ENCODE peak calls at places on chromosomes 13 and 19, in six cellular contexts. R is A549, F is HepG2, G is K562, X is upper lobe of left lung, V is GM12878. I is an unnamed sample.

GRCh38 chr13:113546571-113547247 is 37.8 kb upstream of the TFDP1 start:
- ATAC-seq in R (no peak), F (peak), G (no peak), X (peak), V (no peak), I (peak)

GRCh38 chr19:47860602-47861297 is 1.7 kb downstream of the TPRX2 start:
- ATAC-seq in R (no peak), F (no peak), G (no peak), X (no peak), V (no peak), I (no peak)

GRCh38 chr19:15374796-15375440 is 4.7 kb downstream of the AKAP8 start:
- ATAC-seq in R (no peak), F (no peak), G (no peak), X (no peak), V (no peak), I (no peak)

GRCh38 chr13:112984954-112985802 is 16.2 kb downstream of the MCF2L start:
- ATAC-seq in R (no peak), F (peak), G (no peak), X (no peak), V (peak), I (no peak)

GRCh38 chr19:5150902-5151741 is 182.2 kb downstream of the KDM4B start:
- ATAC-seq in R (no peak), F (no peak), G (no peak), X (no peak), V (no peak), I (no peak)

GRCh38 chr13:28001049-28001448 is 12.6 kb upstream of the URAD start:
- ATAC-seq in R (no peak), F (no peak), G (no peak), X (peak), V (no peak), I (no peak)

GRCh38 chr19:5054551-5055456 is 85.9 kb downstream of the KDM4B start:
- ATAC-seq in R (no peak), F (no peak), G (no peak), X (no peak), V (no peak), I (no peak)

GRCh38 chr19:46192990-46193650 is 36.4 kb upstream of the IGFL1 start:
- ATAC-seq in R (peak), F (peak), G (peak), X (no peak), V (no peak), I (peak)

GRCh38 chr19:46913198-46913851 is 52.5 kb downstream of the ARHGAP35 start:
- ATAC-seq in R (peak), F (no peak), G (peak), X (peak), V (peak), I (no peak)

GRCh38 chr13:50387124-50387581 is 371.9 kb downstream of the KCNRG start:
- ATAC-seq in R (peak), F (peak), G (peak), X (peak), V (peak), I (peak)

GRCh38 chr13:100881291-100881864 is 206.8 kb upstream of the TMTC4 start:
- ATAC-seq in R (no peak), F (no peak), G (peak), X (no peak), V (no peak), I (no peak)

GRCh38 chr13:110468986-110469495 is 92.5 kb downstream of the RAB20 start:
- ATAC-seq in R (no peak), F (no peak), G (no peak), X (no peak), V (no peak), I (no peak)

GRCh38 chr13:75411924-75412537 is 69.9 kb downstream of the TBC1D4 start:
- ATAC-seq in R (no peak), F (peak), G (no peak), X (no peak), V (no peak), I (no peak)

GRCh38 chr19:4624733-4625362 is 14.5 kb upstream of the TNFAIP8L1 start:
- ATAC-seq in R (peak), F (peak), G (peak), X (no peak), V (peak), I (no peak)

GRCh38 chr19:15287496-15287895 is 44.8 kb downstream of the BRD4 start:
- ATAC-seq in R (no peak), F (no peak), G (no peak), X (no peak), V (peak), I (no peak)

GRCh38 chr13:98650376-98651107 is 73.6 kb upstream of the STK24 start:
- ATAC-seq in R (peak), F (peak), G (no peak), X (peak), V (no peak), I (no peak)

GRCh38 chr13:49062297-49062896 is 86.7 kb downstream of the FNDC3A start:
- ATAC-seq in R (no peak), F (no peak), G (peak), X (no peak), V (no peak), I (no peak)

GRCh38 chr13:109651854-109652253 is 134.5 kb downstream of the IRS2 start:
- ATAC-seq in R (no peak), F (no peak), G (no peak), X (no peak), V (no peak), I (no peak)

GRCh38 chr13:65597839-65598818 is 1632.0 kb downstream of the PCDH9 start:
- ATAC-seq in R (peak), F (no peak), G (no peak), X (peak), V (no peak), I (peak)

GRCh38 chr19:38482496-38482895 is 49.0 kb downstream of the RYR1 start:
- ATAC-seq in R (no peak), F (no peak), G (no peak), X (no peak), V (no peak), I (no peak)

GRCh38 chr13:30870049-30870884 is 35.8 kb upstream of the MEDAG start:
- ATAC-seq in R (peak), F (peak), G (peak), X (peak), V (peak), I (peak)
- TF ChIP-seq EP300 in R (no peak), F (no peak), G (no peak), X (no peak), V (no peak), I (no peak)

GRCh38 chr19:7394728-7395359 is 46.1 kb downstream of the ARHGEF18 start:
- ATAC-seq in R (peak), F (peak), G (peak), X (peak), V (peak), I (peak)
- TF ChIP-seq EP300 in R (no peak), F (no peak), G (no peak), X (no peak), V (no peak), I (no peak)

GRCh38 chr19:8361921-8362793 is 1.8 kb upstream of the ANGPTL4 start:
- ATAC-seq in R (peak), F (peak), G (no peak), X (peak), V (no peak), I (peak)
- TF ChIP-seq EP300 in R (no peak), F (no peak), G (no peak), X (peak), V (no peak), I (no peak)

GRCh38 chr19:1942078-1942933 is 1.3 kb downstream of the CSNK1G2 start:
- ATAC-seq in R (peak), F (peak), G (peak), X (peak), V (peak), I (peak)
- TF ChIP-seq EP300 in R (no peak), F (no peak), G (no peak), X (no peak), V (no peak), I (no peak)

GRCh38 chr13:85417807-85418206 is 381.4 kb downstream of the SLITRK6 start:
- ATAC-seq in R (no peak), F (no peak), G (no peak), X (no peak), V (peak), I (no peak)
- TF ChIP-seq EP300 in R (no peak), F (no peak), G (no peak), X (no peak), V (no peak), I (no peak)

GRCh38 chr13:44819762-44820161 is 169.5 kb downstream of the NUFIP1 start:
- ATAC-seq in R (no peak), F (no peak), G (no peak), X (no peak), V (no peak), I (no peak)
- TF ChIP-seq EP300 in R (no peak), F (no peak), G (no peak), X (no peak), V (no peak), I (no peak)

DNA sequence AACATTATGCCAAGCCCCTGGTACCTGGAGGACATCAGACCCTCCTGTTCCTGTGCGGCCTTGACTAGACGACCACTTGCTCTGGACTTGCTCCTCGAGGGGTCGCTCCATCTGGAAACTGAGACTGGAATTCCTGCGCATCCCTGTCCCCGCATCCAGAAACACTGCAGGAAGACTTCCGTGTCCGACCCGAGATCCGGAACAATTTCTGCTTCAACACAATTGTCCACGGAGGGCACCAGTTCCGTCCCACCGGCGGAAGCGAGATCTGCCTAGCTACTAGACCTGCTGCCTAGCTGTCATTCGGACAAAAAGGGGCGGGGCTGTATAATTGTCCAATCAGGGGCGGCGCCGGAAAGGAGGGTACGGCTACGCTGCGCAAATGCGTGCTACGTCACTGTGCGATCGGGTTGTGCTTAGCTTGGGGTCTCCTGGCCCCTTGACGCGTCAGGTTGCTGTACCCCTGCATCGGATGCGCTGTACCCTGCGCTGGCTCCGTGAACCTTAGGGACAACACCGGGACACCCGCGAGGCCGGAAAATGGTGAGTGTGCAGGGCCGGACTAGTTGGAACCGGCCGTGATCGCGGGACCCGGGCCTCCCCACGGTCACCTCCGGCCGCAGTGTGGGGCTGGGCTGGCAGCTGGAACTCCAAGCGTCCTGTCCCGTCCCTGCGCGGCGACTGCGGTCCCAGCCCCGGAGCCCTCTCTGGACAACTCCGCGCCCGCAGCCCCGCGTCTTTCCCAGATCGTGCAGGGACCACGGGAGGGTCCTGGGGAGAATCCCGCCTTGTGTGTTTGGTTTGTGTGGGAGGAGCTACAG is at the start of the genes ZNF490 and ZNF791:
- ATAC-seq in R (peak), F (peak), G (peak), X (peak), V (peak), I (peak)
- TF ChIP-seq EP300 in R (no peak), F (no peak), G (peak), X (no peak), V (peak), I (no peak)

DNA sequence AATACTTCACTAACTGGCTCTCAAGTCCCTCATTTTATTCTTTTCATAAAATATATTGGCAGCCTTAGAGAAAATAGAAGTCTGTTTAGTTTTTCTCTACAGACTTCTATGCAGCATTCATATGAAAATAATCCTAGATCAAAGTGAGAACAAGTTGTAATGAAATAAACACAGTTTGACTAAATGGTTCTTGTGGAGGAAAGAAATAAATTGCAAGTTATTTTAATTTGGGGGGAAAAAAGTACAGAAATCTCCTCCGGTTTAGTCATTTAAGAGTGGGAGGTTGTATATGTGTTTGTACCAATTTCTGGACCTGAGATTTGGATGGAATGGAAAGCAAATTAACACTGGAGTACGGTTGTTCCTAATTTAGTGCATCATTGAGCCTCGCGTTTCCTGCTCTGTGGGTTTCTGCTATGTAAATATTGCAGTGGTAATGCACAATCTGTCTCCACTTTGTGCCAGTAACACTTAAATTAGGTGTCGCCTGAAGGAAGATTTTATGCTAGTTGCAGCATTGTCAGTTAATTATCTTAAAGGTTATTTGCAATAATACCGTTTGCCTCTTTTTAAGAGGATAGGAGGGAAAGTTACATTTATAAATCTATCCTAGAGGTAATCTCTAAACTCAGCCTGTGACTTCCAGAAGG is 100.2 kb downstream of the ZIC5 start:
- ATAC-seq in R (no peak), F (no peak), G (no peak), X (no peak), V (no peak), I (no peak)
- TF ChIP-seq EP300 in R (no peak), F (no peak), G (no peak), X (no peak), V (no peak), I (no peak)

DNA sequence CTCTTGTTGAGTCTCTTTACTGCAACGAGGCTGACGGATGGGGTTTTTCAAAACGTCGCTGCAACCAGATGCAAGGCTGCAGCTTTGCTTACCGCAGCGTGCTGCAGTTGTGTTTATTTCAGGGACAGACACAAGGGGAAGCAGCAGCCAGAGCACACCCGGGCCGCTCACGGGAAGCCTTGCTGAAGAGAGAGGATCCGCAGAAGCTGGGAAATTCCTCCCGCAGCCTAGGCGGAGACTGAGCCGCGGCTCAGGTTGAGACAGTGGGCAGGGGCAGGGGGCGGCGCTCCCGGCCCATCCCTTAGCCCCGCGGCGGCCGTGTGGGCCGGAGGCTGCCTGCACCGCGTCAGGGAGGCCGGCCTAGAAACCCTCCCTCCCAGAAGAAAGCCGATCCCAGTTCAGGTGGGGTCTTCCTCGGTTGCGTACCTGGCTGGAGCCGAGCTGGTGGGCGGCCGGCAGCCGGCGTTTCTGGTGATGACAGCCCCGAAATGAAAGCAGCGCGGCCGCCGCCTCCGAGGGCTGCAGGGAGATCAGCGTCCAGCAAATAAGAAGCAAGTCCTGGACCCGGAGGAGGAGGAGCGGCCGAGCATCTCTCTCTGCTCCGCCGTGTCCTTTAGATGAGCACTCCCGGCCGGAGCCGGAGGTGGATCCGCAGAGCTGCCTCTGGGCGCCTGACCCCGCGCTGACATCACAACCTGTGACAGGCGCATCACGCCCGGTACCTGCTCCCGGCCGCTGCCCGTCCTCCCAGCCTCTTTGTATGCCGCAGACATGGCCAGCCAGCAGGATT is at the start of gene FRY:
- ATAC-seq in R (peak), F (peak), G (peak), X (peak), V (peak), I (peak)
- TF ChIP-seq EP300 in R (no peak), F (no peak), G (no peak), X (no peak), V (no peak), I (no peak)

GRCh38 chr13:71149498-71150363 is 717.3 kb downstream of the DACH1 start:
- ATAC-seq in R (no peak), F (no peak), G (no peak), X (no peak), V (no peak), I (no peak)
- TF ChIP-seq EP300 in R (no peak), F (no peak), G (no peak), X (no peak), V (no peak), I (no peak)

I was measured in gastroesophageal sphincter.